ENCODE peak calls at places on chromosomes 1 and 21, in six cellular contexts. C, H, O, V, U and T are unnamed samples.

GRCh38 chr1:1162597-1163537 is 10.8 kb upstream of the TTLL10 start:
- DNase-seq in H (no peak), O (no peak), C (no peak), U (no peak), V (no peak), T (no peak)

GRCh38 chr1:204107892-204108291 is 35.0 kb downstream of the SOX13 start:
- DNase-seq in U (no peak), H (no peak), C (no peak), O (no peak), V (no peak), T (no peak)

GRCh38 chr1:220604921-220605320 is 77.0 kb downstream of the MARK1 start:
- DNase-seq in V (no peak), C (no peak), U (no peak), O (no peak), H (no peak), T (no peak)

GRCh38 chr21:35925497-35925896 is 134.8 kb downstream of the SETD4 start:
- DNase-seq in U (no peak), V (no peak), C (no peak), O (no peak), H (peak), T (no peak)

GRCh38 chr1:212141404-212141803 is 105.9 kb downstream of the DTL start:
- DNase-seq in C (no peak), V (no peak), O (no peak), U (no peak), H (no peak), T (no peak)

GRCh38 chr1:23444596-23445390 is 20.2 kb upstream of the TCEA3 start:
- DNase-seq in V (no peak), O (peak), U (no peak), H (no peak), C (no peak), T (peak)

GRCh38 chr21:37459575-37459974 is 93.0 kb downstream of the DYRK1A start:
- DNase-seq in V (no peak), O (peak), C (no peak), H (peak), U (no peak), T (peak)

GRCh38 chr1:2415801-2416208 is 3.4 kb upstream of the PEX10 start:
- DNase-seq in O (no peak), U (no peak), V (no peak), H (no peak), C (no peak), T (no peak)

GRCh38 chr1:155086182-155086741 is 7.6 kb downstream of the EFNA3 start:
- DNase-seq in C (peak), U (peak), O (peak), H (no peak), V (peak), T (peak)

GRCh38 chr1:226569879-226570547 is 21.4 kb downstream of the STUM start:
- DNase-seq in C (no peak), H (no peak), O (no peak), U (no peak), V (no peak), T (no peak)

GRCh38 chr1:32769524-32770220 is 47.5 kb downstream of the YARS1 start:
- DNase-seq in C (no peak), U (no peak), O (peak), H (no peak), V (no peak), T (peak)

GRCh38 chr1:169928438-169929209 is 34.9 kb upstream of the SCYL3 start:
- DNase-seq in V (no peak), H (peak), C (no peak), O (peak), U (no peak), T (peak)
- TF ChIP-seq CTCF in V (peak), H (peak), C (peak), O (peak), U (peak), T (peak)

DNA sequence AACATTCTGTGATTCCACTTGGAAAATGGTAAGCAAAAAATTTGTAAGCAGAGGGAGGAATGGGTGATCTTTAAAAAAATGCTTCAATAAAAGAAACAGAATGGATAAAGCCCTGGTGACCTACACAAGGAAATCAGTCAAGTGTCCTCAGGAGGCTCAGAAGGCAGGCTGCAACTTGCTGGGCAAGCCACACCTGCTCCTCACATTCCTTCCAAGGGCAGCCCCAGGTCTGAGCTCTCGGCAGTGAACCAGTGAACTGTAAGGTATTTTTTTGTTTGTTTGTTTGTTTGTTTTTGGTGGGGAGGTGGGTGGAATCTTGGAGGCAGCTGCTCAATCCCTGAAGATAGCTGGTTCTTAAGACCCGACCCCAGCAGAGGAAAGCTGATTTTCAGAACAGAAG is 4.4 kb downstream of the TACSTD2 start:
- DNase-seq in O (no peak), V (no peak), H (no peak), C (no peak), U (peak), T (no peak)
- H3K4me3 ChIP-seq in O (no peak), V (no peak), H (no peak), C (no peak), U (no peak), T (no peak)

GRCh38 chr1:91557039-91557690 is 56.5 kb downstream of the CDC7 start:
- DNase-seq in V (no peak), C (no peak), O (no peak), U (no peak), H (peak), T (no peak)

GRCh38 chr1:91555074-91555730 is 54.6 kb downstream of the CDC7 start:
- DNase-seq in O (peak), U (peak), C (no peak), H (peak), V (no peak), T (no peak)

GRCh38 chr1:91557826-91558225 is 57.2 kb downstream of the CDC7 start:
- DNase-seq in O (no peak), V (no peak), H (no peak), C (no peak), U (no peak), T (no peak)

GRCh38 chr1:91556556-91556955 is 55.9 kb downstream of the CDC7 start:
- DNase-seq in H (no peak), V (no peak), C (no peak), U (peak), O (no peak), T (no peak)

GRCh38 chr1:91555821-91556531 is 55.3 kb downstream of the CDC7 start:
- DNase-seq in O (peak), V (no peak), H (peak), U (peak), C (no peak), T (peak)
- TF ChIP-seq CTCF in O (no peak), V (no peak), H (no peak), U (no peak), C (no peak), T (no peak)

DNA sequence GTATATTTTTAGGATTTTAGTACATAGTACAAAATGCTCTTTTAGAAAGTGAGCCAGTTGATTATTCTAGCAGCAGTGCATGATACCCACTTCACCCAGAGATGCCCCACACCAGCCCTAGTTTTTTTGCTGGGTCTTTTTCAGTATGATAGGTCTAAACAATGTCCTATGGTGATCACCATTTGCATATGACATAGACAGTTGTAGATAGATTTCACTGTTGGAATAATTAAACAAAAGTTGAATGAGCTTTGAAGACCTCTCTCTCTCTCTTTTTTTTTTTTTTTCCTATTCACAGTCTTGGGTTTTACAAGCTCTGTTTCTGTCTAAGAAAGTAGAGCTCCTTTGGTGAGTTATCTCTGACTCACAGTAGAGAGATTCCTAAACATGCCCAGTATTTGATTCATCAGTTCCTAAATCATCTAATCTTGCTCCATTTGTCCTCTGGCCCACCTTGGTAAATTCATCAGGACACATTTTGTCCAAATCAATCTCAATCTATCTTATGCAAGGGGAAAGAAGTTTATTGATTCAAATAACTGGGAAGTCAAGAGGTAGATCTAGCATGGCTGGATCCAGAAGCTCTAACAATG is 44.7 kb upstream of the VAV3 start:
- DNase-seq in C (no peak), H (peak), O (peak), U (no peak), V (no peak), T (peak)
- H3K4me3 ChIP-seq in C (no peak), H (no peak), O (no peak), U (no peak), V (no peak), T (no peak)

GRCh38 chr1:7473223-7474142 is 297.6 kb upstream of the VAMP3 start:
- DNase-seq in H (no peak), C (no peak), V (no peak), O (no peak), U (no peak), T (no peak)

GRCh38 chr1:7474143-7474490 is 297.0 kb upstream of the VAMP3 start:
- DNase-seq in H (no peak), O (no peak), U (no peak), C (no peak), V (no peak), T (no peak)

GRCh38 chr1:7475691-7476090 is 295.4 kb upstream of the VAMP3 start:
- DNase-seq in C (no peak), H (no peak), O (no peak), V (no peak), U (no peak), T (no peak)

GRCh38 chr1:7476402-7476801 is 294.7 kb upstream of the VAMP3 start:
- DNase-seq in H (no peak), V (no peak), U (no peak), O (no peak), C (no peak), T (no peak)

DNA sequence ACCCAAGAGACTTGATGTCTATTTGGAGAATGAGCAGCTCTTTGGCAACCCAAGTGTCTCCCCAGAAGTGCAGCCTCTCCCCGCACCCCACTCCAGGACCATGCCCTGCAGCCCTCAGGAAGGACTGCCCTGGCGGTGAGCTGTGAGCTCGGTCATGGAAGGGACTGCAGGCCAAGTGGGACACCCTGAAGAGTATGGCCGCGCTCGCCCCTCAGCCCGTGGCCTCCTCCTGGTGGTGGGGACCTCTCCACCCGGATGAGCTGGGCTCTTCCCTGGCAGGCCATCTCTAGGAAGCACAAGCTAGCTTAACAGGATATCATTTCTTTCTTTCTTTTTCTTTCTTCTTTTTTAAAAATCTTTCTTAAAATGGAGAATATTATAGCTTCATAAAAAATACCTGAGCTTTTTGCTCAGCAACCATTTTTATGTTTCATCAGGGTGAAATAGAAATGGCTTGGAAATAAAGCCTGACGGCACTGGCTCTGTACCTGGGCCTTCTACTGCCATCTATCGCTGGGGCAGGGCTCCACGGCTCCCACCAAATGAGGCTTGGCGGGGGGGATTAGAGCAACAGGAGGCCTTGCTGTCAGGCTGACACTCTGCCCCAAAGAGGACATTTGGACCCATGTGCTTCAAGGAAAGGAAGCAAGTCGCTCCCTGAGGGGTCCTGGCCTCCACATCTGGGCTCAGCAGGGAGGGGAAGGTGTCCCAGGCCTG is 296.2 kb upstream of the VAMP3 start:
- DNase-seq in H (no peak), O (no peak), C (no peak), V (no peak), U (no peak), T (no peak)
- TF ChIP-seq CTCF in H (peak), O (peak), C (no peak), V (no peak), U (no peak), T (no peak)

GRCh38 chr1:59046134-59046533 is 250.8 kb upstream of the FGGY start:
- DNase-seq in O (no peak), U (no peak), C (no peak), H (no peak), V (no peak), T (no peak)
- H3K4me3 ChIP-seq in O (no peak), U (no peak), C (no peak), H (no peak), V (no peak), T (no peak)

GRCh38 chr1:91529856-91530255 is 29.2 kb downstream of the CDC7 start:
- DNase-seq in C (no peak), O (peak), V (no peak), U (no peak), H (peak), T (peak)
- TF ChIP-seq CTCF in C (no peak), O (peak), V (no peak), U (peak), H (peak), T (peak)

GRCh38 chr1:6523566-6523965 is 30.7 kb downstream of the NOL9 start:
- DNase-seq in O (peak), H (peak), V (no peak), C (no peak), U (no peak), T (peak)

GRCh38 chr1:6517435-6517851 is 26.0 kb upstream of the PLEKHG5 start:
- DNase-seq in H (no peak), V (no peak), C (no peak), O (no peak), U (no peak), T (no peak)

GRCh38 chr1:6519935-6520621 is 28.6 kb upstream of the PLEKHG5 start:
- DNase-seq in C (no peak), V (no peak), U (no peak), H (peak), O (peak), T (peak)

GRCh38 chr1:6519491-6519934 is 28.0 kb upstream of the PLEKHG5 start:
- DNase-seq in C (peak), O (no peak), V (no peak), H (no peak), U (no peak), T (no peak)

GRCh38 chr1:6521502-6521901 is 30.0 kb upstream of the PLEKHG5 start:
- DNase-seq in C (no peak), U (no peak), H (peak), V (no peak), O (no peak), T (no peak)
- H3K4me3 ChIP-seq in C (no peak), U (no peak), H (no peak), V (no peak), O (no peak), T (no peak)